ENCODE peak calls at places on chromosome 3, in seven cellular contexts. B is GM23338, Y is endothelial cell of umbilical vein, S is esophagus muscularis mucosa, P is transverse colon, Q is HCT116, K is SK-N-SH. H is an unnamed sample.
A peak's percentile ranks its signal among the peaks of the same experiment; 100 is the strongest.

GRCh38 chr3:37445163-37445562 is 270.8 kb upstream of the LRRFIP2 start:
- DNase-seq in Y (no peak), K (no peak), B (no peak), Q (no peak), S (no peak), P (no peak), H (no peak)

GRCh38 chr3:10400050-10400748 is 79.3 kb upstream of the SEC13 start:
- DNase-seq in S (no peak), P (no peak), Y (no peak), B (no peak), Q (no peak), K (no peak), H (no peak)

GRCh38 chr3:42827654-42828053 is 18.4 kb downstream of the ACKR2 start:
- DNase-seq in B (no peak), K (no peak), S (no peak), P (peak; percentile 76), Q (no peak), Y (no peak), H (no peak)

GRCh38 chr3:72960812-72961518 is 35.6 kb upstream of the PPP4R2 start:
- DNase-seq in P (peak; percentile 29), B (no peak), S (no peak), Y (no peak), K (no peak), Q (no peak), H (no peak)

GRCh38 chr3:113649169-113649833 is 47.1 kb downstream of the USF3 start:
- DNase-seq in S (no peak), B (no peak), K (no peak), Y (no peak), Q (no peak), P (no peak), H (no peak)

GRCh38 chr3:133418361-133418760 is 18.5 kb downstream of the BFSP2 start:
- DNase-seq in P (no peak), Y (no peak), B (no peak), S (no peak), Q (no peak), K (no peak), H (no peak)

GRCh38 chr3:133941390-133941789 is 45.7 kb upstream of the RAB6B start:
- DNase-seq in S (no peak), B (peak; percentile 23), Y (peak; percentile 54), K (no peak), Q (no peak), P (no peak), H (peak; percentile 56)

GRCh38 chr3:108037770-108038169 is 53.1 kb downstream of the CD47 start:
- DNase-seq in K (no peak), Q (no peak), P (no peak), B (no peak), S (no peak), Y (no peak), H (no peak)

GRCh38 chr3:45123030-45123429 is 23.1 kb downstream of the CDCP1 start:
- DNase-seq in B (no peak), P (no peak), S (no peak), K (no peak), Q (no peak), Y (peak; percentile 12), H (no peak)

GRCh38 chr3:43996379-43997301 is 245.0 kb upstream of the TOPAZ1 start:
- DNase-seq in B (peak; percentile 76), K (no peak), P (no peak), Q (no peak), S (no peak), Y (peak; percentile 8), H (no peak)

GRCh38 chr3:62679988-62680387 is 195.2 kb downstream of the CADPS start:
- DNase-seq in B (no peak), P (no peak), Y (no peak), K (no peak), Q (no peak), S (no peak), H (no peak)

GRCh38 chr3:55965776-55966175 is 478.7 kb upstream of the WNT5A start:
- DNase-seq in B (no peak), P (no peak), Y (no peak), S (no peak), Q (no peak), K (no peak), H (no peak)

GRCh38 chr3:140164922-140165590 is 230.1 kb downstream of the CLSTN2 start:
- DNase-seq in S (peak; percentile 85), Q (no peak), B (no peak), P (no peak), K (no peak), Y (no peak), H (no peak)

GRCh38 chr3:194879126-194879887 is 193.6 kb downstream of the FAM43A start:
- DNase-seq in Y (peak; percentile 19), Q (no peak), P (peak; percentile 9), K (no peak), S (peak; percentile 77), B (no peak), H (no peak)

GRCh38 chr3:171456765-171457164 is 3.4 kb downstream of the TNIK start:
- DNase-seq in Y (no peak), K (no peak), B (no peak), Q (no peak), P (no peak), S (no peak), H (no peak)

GRCh38 chr3:142866841-142867631 is 21.8 kb downstream of the PCOLCE2 start:
- DNase-seq in K (no peak), P (no peak), S (no peak), B (peak; percentile 99), Y (no peak), Q (peak; percentile 45), H (no peak)

GRCh38 chr3:185823280-185824044 is 1.4 kb downstream of the IGF2BP2 start:
- DNase-seq in Y (peak; percentile 51), P (peak; percentile 53), K (peak; percentile 68), S (no peak), Q (no peak), B (peak; percentile 62), H (peak; percentile 69)

GRCh38 chr3:145244327-145244726 is 916.7 kb downstream of the PLOD2 start:
- DNase-seq in Y (no peak), P (no peak), Q (no peak), K (no peak), S (no peak), B (no peak), H (no peak)

GRCh38 chr3:162143181-162143580 is 646.6 kb downstream of the OTOL1 start:
- DNase-seq in K (no peak), P (no peak), Y (no peak), Q (no peak), S (no peak), B (no peak), H (no peak)

GRCh38 chr3:172060234-172060633 is 20.9 kb downstream of the FNDC3B start:
- DNase-seq in B (no peak), K (no peak), P (no peak), S (no peak), Q (no peak), Y (no peak), H (no peak)

GRCh38 chr3:11306815-11307589 is 34.8 kb downstream of the ATG7 start:
- DNase-seq in S (no peak), K (no peak), Y (peak; percentile 71), P (no peak), B (no peak), Q (no peak), H (no peak)

GRCh38 chr3:141143546-141143945 is 88.1 kb upstream of the PXYLP1 start:
- DNase-seq in K (no peak), Y (no peak), P (no peak), B (no peak), S (no peak), Q (no peak), H (no peak)

GRCh38 chr3:157491136-157491535 is 12.1 kb downstream of the VEPH1 start:
- DNase-seq in P (no peak), S (no peak), Y (no peak), B (no peak), K (no peak), Q (no peak), H (no peak)

DNA sequence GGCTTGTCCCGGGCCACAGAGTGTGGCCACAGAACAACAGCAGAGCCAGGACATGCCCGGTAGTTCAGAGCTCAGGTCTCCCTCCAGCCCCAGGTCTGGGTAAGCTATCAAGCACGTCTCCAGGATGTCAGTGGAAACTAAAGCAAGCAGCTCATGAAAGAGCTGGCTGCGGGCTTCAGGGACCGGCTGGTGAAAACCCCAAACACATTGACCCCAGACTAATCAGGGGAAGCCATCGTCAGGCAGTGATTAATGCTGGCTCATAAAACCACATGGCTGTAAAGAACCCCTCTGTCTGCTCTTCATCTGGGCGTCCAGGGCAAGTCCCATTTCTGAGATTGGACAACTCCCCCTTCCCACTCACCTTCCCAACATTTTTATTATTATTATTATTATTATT is 37.8 kb downstream of the LMCD1 start:
- DNase-seq in K (no peak), S (no peak), B (no peak), Y (peak; percentile 26), Q (no peak), P (no peak), H (no peak)
- H3K4me3 ChIP-seq in K (no peak overlapping the region), S (no peak overlapping the region), B (no peak overlapping the region), Y (no peak overlapping the region), Q (no peak overlapping the region), P (no peak overlapping the region), H (no peak overlapping the region)

GRCh38 chr3:65331730-65332129 is 643.9 kb upstream of the ADAMTS9 start:
- DNase-seq in Y (no peak), S (no peak), B (no peak), K (no peak), P (no peak), Q (no peak), H (no peak)
- TF ChIP-seq POLR2AphosphoS5 in Y (no peak), S (no peak), B (no peak), K (no peak), P (no peak), Q (no peak), H (no peak)

DNA sequence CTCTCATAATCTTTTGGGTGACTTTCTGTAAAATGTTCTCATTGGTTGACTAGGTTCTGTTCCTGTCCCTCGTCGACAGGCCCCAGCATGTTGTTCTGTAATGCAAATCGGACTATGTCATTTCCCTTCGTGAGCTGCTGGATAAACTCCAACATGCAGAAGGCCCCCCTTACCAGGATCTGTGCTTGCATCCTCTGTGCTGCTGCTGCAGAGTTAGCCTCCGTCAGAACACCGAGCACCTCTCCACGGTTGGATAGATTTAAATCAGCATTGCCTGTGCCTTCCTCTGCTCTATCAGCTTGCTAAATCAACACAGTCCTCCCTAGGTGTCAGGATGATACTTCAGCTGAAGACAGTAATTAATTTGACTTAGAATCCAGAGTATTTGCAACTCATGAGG is 12.7 kb upstream of the MINDY4B start:
- DNase-seq in B (no peak), Y (no peak), K (no peak), S (no peak), Q (no peak), P (no peak), H (no peak)
- H3K4me3 ChIP-seq in B (no peak overlapping the region), Y (no peak overlapping the region), K (no peak overlapping the region), S (no peak overlapping the region), Q (no peak overlapping the region), P (no peak overlapping the region), H (no peak overlapping the region)

GRCh38 chr3:196546537-196546936 is 21.8 kb downstream of the WDR53 start:
- DNase-seq in Q (no peak), P (no peak), B (no peak), Y (no peak), K (no peak), S (no peak), H (no peak)
- TF ChIP-seq POLR2AphosphoS5 in Q (no peak), P (no peak), B (no peak), Y (no peak), K (no peak), S (no peak), H (no peak)

DNA sequence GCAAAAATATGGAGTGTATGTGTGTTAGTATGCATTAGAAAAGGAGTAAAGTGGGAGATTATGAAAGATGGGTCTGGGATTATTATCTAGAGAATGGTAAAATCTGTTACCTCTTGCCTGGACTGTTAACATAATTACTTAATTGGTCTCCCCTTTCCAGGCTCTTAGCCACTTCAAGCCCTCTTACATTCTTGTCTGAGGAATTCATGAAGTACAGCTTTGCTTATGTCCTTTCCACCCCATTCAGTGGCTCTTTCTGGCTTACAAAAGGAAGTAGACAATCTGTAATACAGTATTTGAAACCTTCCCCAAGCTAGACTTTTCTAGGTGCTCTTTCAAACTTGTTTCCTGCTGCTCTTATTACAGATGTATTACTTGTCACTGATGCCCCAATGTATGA is 129.8 kb downstream of the MBNL1 start:
- DNase-seq in K (no peak), P (no peak), Q (no peak), S (no peak), Y (no peak), B (no peak), H (no peak)
- H3K4me3 ChIP-seq in K (no peak overlapping the region), P (no peak overlapping the region), Q (no peak overlapping the region), S (no peak overlapping the region), Y (no peak overlapping the region), B (no peak overlapping the region), H (no peak overlapping the region)

H was measured in sigmoid colon.